ENCODE peak calls at places on chromosomes 13 and 19, in eight cellular contexts. G is body of pancreas, S is thyroid gland, T is heart left ventricle, K is A549, P is ovary, E is testis, J is IMR-90. V is an unnamed sample.

GRCh38 chr13:98462241-98462882 is 114.5 kb downstream of the STK24 start:
- DNase-seq in K (no peak), S (no peak), E (no peak), T (no peak), J (no peak), G (no peak), P (peak; percentile 26), V (no peak)

GRCh38 chr19:1747285-1748114 is 5.8 kb upstream of the ONECUT3 start:
- DNase-seq in J (peak; percentile 80), E (no peak), P (no peak), G (peak; percentile 29), K (peak; percentile 83), T (no peak), S (no peak), V (peak; percentile 69)

GRCh38 chr19:11195169-11195568 is 2.2 kb downstream of the KANK2 start:
- DNase-seq in K (no peak), J (peak; percentile 17), G (no peak), T (peak; percentile 47), S (no peak), E (no peak), P (peak; percentile 69), V (no peak)

GRCh38 chr13:50104493-50104892 is 89.2 kb downstream of the KCNRG start:
- DNase-seq in S (no peak), K (no peak), E (no peak), G (no peak), J (peak; percentile 46), P (no peak), T (no peak), V (no peak)

GRCh38 chr13:99658266-99658991 is 157.2 kb downstream of the TM9SF2 start:
- DNase-seq in T (peak; percentile 49), G (peak; percentile 54), J (peak; percentile 25), S (peak; percentile 52), E (peak; percentile 58), P (peak; percentile 65), K (peak; percentile 64), V (peak; percentile 46)

GRCh38 chr19:327291-328024 is 17.1 kb downstream of the MIER2 start:
- DNase-seq in J (no peak), G (no peak), P (no peak), T (peak; percentile 8), S (no peak), E (no peak), K (no peak), V (no peak)

GRCh38 chr13:50122465-50122864 is 107.2 kb downstream of the KCNRG start:
- DNase-seq in S (no peak), J (no peak), T (no peak), P (no peak), E (no peak), G (no peak), K (no peak), V (peak; percentile 70)

GRCh38 chr13:46374710-46375109 is 12.3 kb downstream of the RUBCNL start:
- DNase-seq in E (no peak), J (no peak), P (no peak), G (no peak), K (no peak), S (no peak), T (no peak), V (peak; percentile 78)

GRCh38 chr13:83515267-83515666 is 367.0 kb downstream of the SLITRK1 start:
- DNase-seq in J (peak; percentile 22), G (no peak), S (no peak), P (no peak), K (peak; percentile 27), T (no peak), E (no peak), V (no peak)

GRCh38 chr19:46513461-46514236 is 18.0 kb upstream of the PNMA8B start:
- DNase-seq in K (peak; percentile 83), P (peak; percentile 90), S (peak; percentile 73), J (peak; percentile 51), E (peak; percentile 83), T (peak; percentile 73), G (peak; percentile 85), V (peak; percentile 91)

GRCh38 chr13:78022164-78022877 is 103.7 kb upstream of the EDNRB start:
- DNase-seq in E (peak; percentile 18), T (peak; percentile 20), J (peak; percentile 72), S (peak; percentile 3), K (no peak), P (no peak), G (peak; percentile 4), V (peak; percentile 76)

GRCh38 chr13:59203855-59204254 is 959.9 kb downstream of the DIAPH3 start:
- DNase-seq in P (no peak), S (no peak), J (no peak), K (no peak), T (no peak), E (no peak), G (no peak), V (no peak)

GRCh38 chr19:45901432-45901903 is 945 bp downstream of the MYPOP start:
- DNase-seq in S (peak; percentile 33), G (peak; percentile 64), T (peak; percentile 36), P (peak; percentile 71), K (no peak), E (no peak), J (peak; percentile 42), V (peak; percentile 92)

GRCh38 chr13:29457299-29457698 is 138.2 kb downstream of the SLC7A1 start:
- DNase-seq in K (peak; percentile 13), J (peak; percentile 79), E (no peak), T (no peak), P (no peak), S (no peak), G (no peak), V (no peak)

GRCh38 chr13:79724348-79725103 is 243.6 kb downstream of the NDFIP2 start:
- DNase-seq in P (no peak), J (no peak), E (no peak), G (peak; percentile 49), S (no peak), K (peak; percentile 79), T (no peak), V (no peak)

GRCh38 chr19:42412223-42412622 is 15.0 kb downstream of the LIPE start:
- DNase-seq in S (no peak), J (no peak), K (no peak), T (no peak), G (no peak), E (no peak), P (no peak), V (peak; percentile 13)

GRCh38 chr19:42496551-42497133 is 31.6 kb downstream of the CEACAM1 start:
- DNase-seq in K (no peak), J (no peak), S (no peak), E (no peak), P (no peak), T (no peak), G (no peak), V (no peak)

GRCh38 chr13:27793377-27794074 is 1.2 kb downstream of the GSX1 start:
- DNase-seq in T (no peak), J (no peak), G (no peak), E (no peak), P (no peak), S (no peak), K (no peak), V (no peak)

GRCh38 chr13:36030670-36031331 is 100.4 kb downstream of the DCLK1 start:
- DNase-seq in S (no peak), P (no peak), J (peak; percentile 18), T (no peak), K (no peak), G (peak; percentile 7), E (no peak), V (no peak)

GRCh38 chr19:10625003-10625761 is at the start of gene SLC44A2:
- DNase-seq in G (peak; percentile 96), K (no peak), P (peak; percentile 90), T (peak; percentile 88), E (peak; percentile 86), J (peak; percentile 35), S (peak; percentile 95), V (no peak)

GRCh38 chr19:1668339-1669123 is 16.1 kb upstream of the TCF3 start:
- DNase-seq in K (no peak), J (no peak), T (no peak), E (no peak), S (no peak), G (no peak), P (no peak), V (no peak)

GRCh38 chr13:20796791-20797513 is 23.2 kb upstream of the EEF1AKMT1 start:
- DNase-seq in G (no peak), P (no peak), K (no peak), J (peak; percentile 39), T (no peak), E (no peak), S (no peak), V (no peak)
- TF ChIP-seq POLR2A in G (no peak), P (no peak), K (no peak), J (no peak), T (no peak), E (no peak), S (no peak), V (no peak)

DNA sequence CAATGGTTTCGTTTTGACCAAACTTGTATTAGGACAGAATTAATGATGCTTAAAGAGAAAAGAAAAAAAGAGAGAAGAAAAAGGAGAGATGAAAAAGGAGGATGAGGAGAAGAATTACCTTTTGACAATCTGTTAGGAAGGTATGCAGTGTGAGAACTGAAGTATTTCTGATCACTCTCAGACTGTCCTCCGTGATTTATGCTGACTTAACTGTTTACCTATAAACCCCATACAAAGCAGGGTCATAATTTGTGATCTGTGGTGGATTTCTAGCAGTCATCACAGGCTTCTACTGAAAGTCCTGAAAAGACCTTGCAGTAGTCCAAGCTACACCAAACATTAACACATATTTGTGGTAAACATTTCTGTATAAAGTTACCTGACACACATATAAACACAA is 93.9 kb downstream of the PCDH17 start:
- DNase-seq in G (no peak), K (no peak), P (no peak), E (no peak), S (no peak), J (no peak), T (no peak), V (no peak)
- H3K4me3 ChIP-seq in G (no peak overlapping the region), K (no peak overlapping the region), P (no peak overlapping the region), E (no peak overlapping the region), S (no peak overlapping the region), J (no peak overlapping the region), T (no peak overlapping the region), V (no peak overlapping the region)

DNA sequence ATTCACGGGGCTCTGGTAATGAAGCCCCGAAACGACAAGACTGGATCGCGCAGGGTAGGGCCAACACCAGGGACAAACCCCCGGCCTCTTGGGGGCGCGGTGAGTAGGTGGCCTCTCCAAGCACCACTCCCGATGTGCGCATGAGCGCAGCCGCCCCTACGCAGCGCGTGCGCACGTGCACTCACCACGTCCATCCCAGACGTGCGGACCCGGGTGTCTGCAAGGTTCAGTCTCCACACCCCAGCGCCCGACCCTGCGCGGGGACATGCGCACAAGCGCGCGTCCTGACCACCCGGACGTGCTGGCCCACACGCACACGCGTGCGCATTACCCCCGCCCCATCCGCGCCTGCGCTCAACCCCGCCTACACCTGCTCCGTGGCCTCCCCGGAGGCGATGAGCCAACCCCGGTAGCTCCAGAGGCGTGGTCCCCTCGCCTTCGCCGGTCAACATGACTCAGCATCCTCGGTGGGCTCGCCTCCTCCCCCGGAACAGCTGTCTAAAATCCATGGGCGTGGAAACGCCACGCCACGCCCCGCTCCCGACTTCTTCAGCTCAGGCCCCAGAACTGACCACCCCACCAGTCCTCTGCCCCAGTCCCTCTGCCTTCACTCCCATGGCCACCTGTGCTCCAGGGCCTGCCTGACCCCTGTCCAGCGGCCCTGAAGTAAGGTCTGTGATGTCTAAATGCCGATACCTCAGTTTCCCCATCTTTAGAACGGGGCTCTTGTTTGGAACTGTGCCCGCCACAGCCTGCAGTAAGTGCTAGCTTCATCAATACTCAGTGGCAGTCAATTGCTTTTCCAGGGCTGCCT is 5.6 kb upstream of the GPI start:
- DNase-seq in K (peak; percentile 100), G (peak; percentile 99), E (peak; percentile 97), J (peak; percentile 96), P (peak; percentile 98), S (peak; percentile 98), T (peak; percentile 94), V (peak; percentile 97)
- TF ChIP-seq CTCF in K (peak; percentile 88), G (peak; percentile 59), E (peak; percentile 54), J (peak; percentile 53), P (peak; percentile 28), S (no peak), T (peak; percentile 53), V (peak; percentile 55)

GRCh38 chr19:13102416-13102665 is 317 bp downstream of the LYL1 start:
- DNase-seq in E (no peak), J (no peak), P (no peak), G (no peak), S (no peak), T (no peak), K (no peak), V (no peak)
- TF ChIP-seq POLR2A in E (no peak), J (no peak), P (no peak), G (no peak), S (no peak), T (no peak), K (no peak), V (no peak)

V was measured in NB4.